ENCODE peak calls at places on chromosome 1, in seven cellular contexts. L, T, U, B, I, K and H are unnamed samples.

GRCh38 chr1:155970531-155971167 is 7.7 kb downstream of the ARHGEF2 start:
- DNase-seq in L (no peak), T (no peak), U (no peak), B (peak; percentile 53), I (peak; percentile 40), K (no peak), H (no peak)

GRCh38 chr1:174074757-174075156 is 52.6 kb upstream of the RC3H1 start:
- DNase-seq in L (peak; percentile 38), T (no peak), U (no peak), B (no peak), I (no peak), K (peak; percentile 30), H (no peak)

GRCh38 chr1:91700771-91701493 is 185.0 kb downstream of the TGFBR3 start:
- DNase-seq in L (no peak), T (no peak), U (no peak), B (no peak), I (no peak), K (no peak), H (no peak)

GRCh38 chr1:66349277-66349676 is 184.7 kb upstream of the SGIP1 start:
- DNase-seq in L (no peak), T (no peak), U (no peak), B (no peak), I (no peak), K (no peak), H (no peak)

GRCh38 chr1:209207126-209207700 is 376.3 kb upstream of the CAMK1G start:
- DNase-seq in L (no peak), T (no peak), U (no peak), B (no peak), I (no peak), K (no peak), H (no peak)

GRCh38 chr1:201737350-201738060 is 91.5 kb upstream of the IPO9 start:
- DNase-seq in L (no peak), T (no peak), U (no peak), B (no peak), I (peak; percentile 80), K (no peak), H (no peak)

GRCh38 chr1:158095737-158096335 is 84.9 kb upstream of the CD1D start:
- DNase-seq in L (peak; percentile 38), T (no peak), U (no peak), B (peak; percentile 73), I (peak; percentile 85), K (peak; percentile 43), H (peak; percentile 27)

GRCh38 chr1:3596663-3597598 is 14.4 kb downstream of the MEGF6 start:
- DNase-seq in L (no peak), T (no peak), U (no peak), B (no peak), I (no peak), K (no peak), H (no peak)

GRCh38 chr1:76162254-76162653 is 87.7 kb downstream of the ST6GALNAC3 start:
- DNase-seq in L (no peak), T (no peak), U (no peak), B (no peak), I (no peak), K (no peak), H (no peak)

GRCh38 chr1:156073740-156074139 is 8.5 kb downstream of the MEX3A start:
- DNase-seq in L (no peak), T (no peak), U (no peak), B (no peak), I (peak; percentile 92), K (no peak), H (no peak)

GRCh38 chr1:229140018-229140417 is 130.9 kb upstream of the RAB4A start:
- DNase-seq in L (no peak), T (no peak), U (no peak), B (no peak), I (no peak), K (no peak), H (no peak)

GRCh38 chr1:6859415-6860343 is 74.4 kb downstream of the CAMTA1 start:
- DNase-seq in L (peak; percentile 61), T (peak; percentile 73), U (no peak), B (no peak), I (no peak), K (no peak), H (peak; percentile 46)

GRCh38 chr1:55708781-55709180 is 493.6 kb upstream of the USP24 start:
- DNase-seq in L (no peak), T (no peak), U (no peak), B (no peak), I (no peak), K (no peak), H (no peak)

GRCh38 chr1:65079941-65080340 is 68.1 kb upstream of the AK4 start:
- DNase-seq in L (peak; percentile 19), T (no peak), U (no peak), B (no peak), I (no peak), K (no peak), H (no peak)

GRCh38 chr1:212749924-212750535 is 41.5 kb downstream of the NSL1 start:
- DNase-seq in L (peak; percentile 77), T (peak; percentile 44), U (peak; percentile 51), B (peak; percentile 68), I (peak; percentile 89), K (peak; percentile 65), H (peak; percentile 28)
- TF ChIP-seq REST in L (no peak), T (no peak), U (no peak), B (no peak), I (no peak), K (no peak), H (no peak)

GRCh38 chr1:47382399-47382983 is 33.6 kb upstream of the FOXE3 start:
- DNase-seq in L (no peak), T (no peak), U (no peak), B (no peak), I (no peak), K (no peak), H (no peak)

GRCh38 chr1:47387921-47388509 is 28.1 kb upstream of the FOXE3 start:
- DNase-seq in L (no peak), T (no peak), U (no peak), B (no peak), I (no peak), K (no peak), H (no peak)

GRCh38 chr1:47386268-47386667 is 29.8 kb upstream of the FOXE3 start:
- DNase-seq in L (no peak), T (no peak), U (no peak), B (no peak), I (no peak), K (no peak), H (no peak)

GRCh38 chr1:47384083-47384482 is 32.0 kb upstream of the FOXE3 start:
- DNase-seq in L (no peak), T (no peak), U (no peak), B (no peak), I (no peak), K (no peak), H (no peak)

GRCh38 chr1:47385020-47385419 is 31.1 kb upstream of the FOXE3 start:
- DNase-seq in L (no peak), T (no peak), U (no peak), B (no peak), I (no peak), K (no peak), H (no peak)
- H3K4me1 ChIP-seq in L (no peaks in the 10 kb centered on the region), T (no peaks in the 10 kb centered on the region), U (no peaks in the 10 kb centered on the region), B (no peaks in the 10 kb centered on the region), I (no peaks in the 10 kb centered on the region), K (peaks cover 10% of the 10 kb centered on the region), H (no peaks in the 10 kb centered on the region)

GRCh38 chr1:26786437-26787380 is 1.0 kb upstream of the PIGV start:
- DNase-seq in L (no peak), T (no peak), U (no peak), B (peak; percentile 79), I (peak; percentile 69), K (peak; percentile 77), H (no peak)
- TF ChIP-seq REST in L (no peak), T (no peak), U (no peak), B (no peak), I (no peak), K (no peak), H (no peak)

DNA sequence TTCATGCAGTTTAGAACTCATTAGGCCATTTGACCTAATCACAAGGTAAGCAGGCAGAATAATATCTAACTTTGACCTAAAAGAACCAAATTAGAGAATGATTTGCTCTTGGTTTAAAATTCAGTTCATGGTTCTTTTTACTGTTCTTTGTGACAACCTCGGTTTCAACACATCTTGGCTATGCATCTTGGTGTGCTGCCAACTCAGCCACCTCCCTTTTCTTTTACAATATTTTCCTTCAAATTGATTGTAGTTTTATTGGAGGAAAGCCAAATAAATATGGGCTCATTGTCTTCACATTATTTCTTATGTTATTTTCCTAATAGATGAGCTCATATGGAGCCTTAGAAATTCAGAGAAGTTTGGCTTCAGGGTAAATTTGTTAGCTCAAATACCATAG is 338.3 kb downstream of the SIPA1L2 start:
- DNase-seq in L (no peak), T (no peak), U (no peak), B (no peak), I (no peak), K (no peak), H (no peak)
- H3K4me1 ChIP-seq in L (peaks cover 26% of the 10 kb centered on the region), T (no peaks in the 10 kb centered on the region), U (no peaks in the 10 kb centered on the region), B (no peaks in the 10 kb centered on the region), I (no peaks in the 10 kb centered on the region), K (no peaks in the 10 kb centered on the region), H (no peaks in the 10 kb centered on the region)

DNA sequence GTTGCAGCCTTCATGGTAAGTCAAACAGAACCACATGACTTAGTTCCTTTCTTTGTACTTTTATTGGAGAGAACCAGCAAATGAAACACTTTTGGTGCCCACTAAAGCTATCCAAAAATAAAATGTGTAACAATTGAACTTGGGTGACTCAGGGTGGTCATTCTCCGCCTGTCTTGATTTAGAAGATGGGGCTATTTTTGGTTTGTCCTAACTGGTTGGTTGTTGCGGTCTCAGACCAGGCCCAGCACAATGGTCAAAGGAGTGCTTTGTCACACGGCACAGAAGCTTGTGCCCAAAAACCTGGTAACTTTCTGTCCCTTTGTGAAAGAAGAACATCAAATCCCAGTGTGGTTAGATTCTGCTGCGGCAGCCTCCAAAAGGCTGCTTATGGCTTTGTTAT is 68.5 kb upstream of the ATF3 start:
- DNase-seq in L (no peak), T (no peak), U (no peak), B (no peak), I (no peak), K (no peak), H (no peak)
- TF ChIP-seq REST in L (no peak), T (no peak), U (no peak), B (no peak), I (no peak), K (no peak), H (no peak)

DNA sequence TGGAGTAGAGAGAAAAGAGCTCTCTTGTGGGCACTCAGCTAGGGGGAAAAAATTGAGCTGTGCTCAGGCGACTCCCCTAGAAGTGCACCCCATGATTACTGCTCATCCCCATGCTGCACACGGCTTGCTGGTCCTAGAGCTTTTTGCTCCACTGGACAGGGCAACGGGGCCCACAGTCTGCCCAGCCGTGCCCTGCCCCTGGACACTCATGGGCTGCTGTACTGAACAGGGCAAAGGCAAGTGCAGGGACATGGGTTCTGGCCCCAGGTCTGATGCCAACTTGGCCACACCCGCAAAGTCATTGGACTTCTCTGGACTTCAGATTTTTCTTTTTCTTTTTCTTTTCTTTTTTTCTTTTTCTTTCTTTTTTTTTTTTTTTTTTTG is 42.8 kb upstream of the TARBP1 start:
- DNase-seq in L (no peak), T (no peak), U (no peak), B (no peak), I (no peak), K (no peak), H (no peak)
- H3K4me1 ChIP-seq in L (peaks cover 45% of the 10 kb centered on the region), T (peaks cover 11% of the 10 kb centered on the region), U (peaks cover 21% of the 10 kb centered on the region), B (peaks cover 21% of the 10 kb centered on the region), I (no peaks in the 10 kb centered on the region), K (peaks cover 15% of the 10 kb centered on the region), H (peaks cover 22% of the 10 kb centered on the region)